ENCODE peak calls at places on chromosomes 11 and 22, in four cellular contexts. One of them, this sample, is unnamed.

GRCh38 chr11:69430566-69430965 is 50.9 kb upstream of the LINC01488 start:
- DNase-seq in psoas muscle: no peak
- DNase-seq in pancreas: no peak
- DNase-seq in neural progenitor cell: no peak
- DNase-seq in this sample: no peak

GRCh38 chr11:72732329-72732728 is 19.9 kb downstream of the ARAP1 start:
- DNase-seq in neural progenitor cell: no peak
- DNase-seq in psoas muscle: peak; percentile 53
- DNase-seq in pancreas: no peak
- DNase-seq in this sample: no peak

GRCh38 chr22:36757608-36758220 is 18.2 kb downstream of the IFT27 start:
- DNase-seq in pancreas: peak; percentile 74
- DNase-seq in neural progenitor cell: peak; percentile 89
- DNase-seq in psoas muscle: peak; percentile 75
- DNase-seq in this sample: peak; percentile 78

GRCh38 chr22:41535244-41535643 is 9.0 kb downstream of the POLR3H start:
- DNase-seq in psoas muscle: no peak
- DNase-seq in neural progenitor cell: peak; percentile 55
- DNase-seq in pancreas: no peak
- DNase-seq in this sample: no peak

GRCh38 chr11:37688461-37688860 is 1090.4 kb upstream of the RAG2 start:
- DNase-seq in psoas muscle: no peak
- DNase-seq in neural progenitor cell: no peak
- DNase-seq in pancreas: no peak
- DNase-seq in this sample: no peak

GRCh38 chr22:33270596-33270995 is 212.4 kb upstream of the SYN3 start:
- DNase-seq in pancreas: no peak
- DNase-seq in neural progenitor cell: peak; percentile 57
- DNase-seq in psoas muscle: no peak
- DNase-seq in this sample: no peak

GRCh38 chr11:106480581-106481185 is 403.2 kb downstream of the AASDHPPT start:
- DNase-seq in pancreas: no peak
- DNase-seq in neural progenitor cell: no peak
- DNase-seq in psoas muscle: no peak
- DNase-seq in this sample: no peak

GRCh38 chr11:36088234-36088975 is 144.5 kb downstream of the LDLRAD3 start:
- DNase-seq in psoas muscle: no peak
- DNase-seq in pancreas: no peak
- DNase-seq in neural progenitor cell: no peak
- DNase-seq in this sample: no peak

GRCh38 chr11:2651826-2652237 is 48.0 kb downstream of the KCNQ1OT1 start:
- DNase-seq in psoas muscle: no peak
- DNase-seq in pancreas: peak; percentile 11
- DNase-seq in neural progenitor cell: no peak
- DNase-seq in this sample: no peak

GRCh38 chr11:69682681-69683326 is 7.7 kb upstream of the LTO1 start:
- DNase-seq in neural progenitor cell: no peak
- DNase-seq in pancreas: no peak
- DNase-seq in psoas muscle: no peak
- DNase-seq in this sample: no peak

GRCh38 chr11:130580372-130580771 is 131.9 kb downstream of the ADAMTS15 start:
- DNase-seq in pancreas: no peak
- DNase-seq in psoas muscle: no peak
- DNase-seq in neural progenitor cell: peak; percentile 89
- DNase-seq in this sample: no peak

GRCh38 chr11:18171377-18172000 is 1.1 kb upstream of the MRGPRX4 start:
- DNase-seq in psoas muscle: no peak
- DNase-seq in pancreas: no peak
- DNase-seq in neural progenitor cell: peak; percentile 73
- DNase-seq in this sample: no peak

GRCh38 chr11:126384449-126385070 is 29.1 kb downstream of the ST3GAL4 start:
- DNase-seq in pancreas: no peak
- DNase-seq in psoas muscle: no peak
- DNase-seq in neural progenitor cell: no peak
- DNase-seq in this sample: no peak

GRCh38 chr11:39541945-39542351 is 1917.5 kb downstream of the LRRC4C start:
- DNase-seq in psoas muscle: no peak
- DNase-seq in pancreas: no peak
- DNase-seq in neural progenitor cell: peak; percentile 7
- DNase-seq in this sample: no peak

GRCh38 chr11:12046636-12047236 is 38.3 kb upstream of the DKK3 start:
- DNase-seq in neural progenitor cell: no peak
- DNase-seq in psoas muscle: no peak
- DNase-seq in pancreas: no peak
- DNase-seq in this sample: no peak

GRCh38 chr11:123654566-123655081 is at the start of gene SCN3B:
- DNase-seq in pancreas: peak; percentile 82
- DNase-seq in psoas muscle: peak; percentile 71
- DNase-seq in neural progenitor cell: peak; percentile 88
- DNase-seq in this sample: peak; percentile 51

GRCh38 chr11:74686792-74687191 is 44.4 kb downstream of the CHRDL2 start:
- DNase-seq in psoas muscle: no peak
- DNase-seq in pancreas: no peak
- DNase-seq in neural progenitor cell: no peak
- DNase-seq in this sample: no peak

GRCh38 chr11:110907629-110908028 is 195.4 kb upstream of the ARHGAP20 start:
- DNase-seq in neural progenitor cell: no peak
- DNase-seq in psoas muscle: no peak
- DNase-seq in pancreas: no peak
- DNase-seq in this sample: peak; percentile 44

GRCh38 chr11:103887001-103887680 is 149.3 kb upstream of the DDI1 start:
- DNase-seq in pancreas: peak; percentile 25
- DNase-seq in neural progenitor cell: no peak
- DNase-seq in psoas muscle: no peak
- DNase-seq in this sample: no peak

GRCh38 chr22:45877651-45878050 is 99.3 kb downstream of the WNT7B start:
- DNase-seq in psoas muscle: no peak
- DNase-seq in pancreas: peak; percentile 12
- DNase-seq in neural progenitor cell: no peak
- DNase-seq in this sample: no peak

GRCh38 chr11:91625495-91625894 is 599.1 kb upstream of the FAT3 start:
- DNase-seq in psoas muscle: no peak
- DNase-seq in pancreas: no peak
- DNase-seq in neural progenitor cell: no peak
- DNase-seq in this sample: no peak

GRCh38 chr11:91624021-91624420 is 600.6 kb upstream of the FAT3 start:
- DNase-seq in pancreas: no peak
- DNase-seq in psoas muscle: no peak
- DNase-seq in neural progenitor cell: no peak
- DNase-seq in this sample: no peak
- H3K4me3 ChIP-seq in pancreas: no peak overlapping the region
- H3K4me3 ChIP-seq in psoas muscle: no peak overlapping the region
- H3K4me3 ChIP-seq in neural progenitor cell: no peak overlapping the region
- H3K4me3 ChIP-seq in this sample: no peak overlapping the region

GRCh38 chr11:43547411-43547718 is 133.2 kb upstream of the HSD17B12 start:
- DNase-seq in psoas muscle: no peak
- DNase-seq in neural progenitor cell: peak; percentile 30
- DNase-seq in pancreas: peak; percentile 20
- DNase-seq in this sample: no peak
- H3K4me3 ChIP-seq in psoas muscle: peak overlapping the region; percentile 48
- H3K4me3 ChIP-seq in neural progenitor cell: peak overlapping the region; percentile 33
- H3K4me3 ChIP-seq in pancreas: peak overlapping the region; percentile 43
- H3K4me3 ChIP-seq in this sample: no peak overlapping the region

GRCh38 chr11:117734596-117734995 is 62.4 kb downstream of the DSCAML1 start:
- DNase-seq in pancreas: no peak
- DNase-seq in psoas muscle: no peak
- DNase-seq in neural progenitor cell: no peak
- DNase-seq in this sample: no peak
- H3K4me3 ChIP-seq in pancreas: no peak overlapping the region
- H3K4me3 ChIP-seq in psoas muscle: no peak overlapping the region
- H3K4me3 ChIP-seq in neural progenitor cell: no peak overlapping the region
- H3K4me3 ChIP-seq in this sample: no peak overlapping the region

DNA sequence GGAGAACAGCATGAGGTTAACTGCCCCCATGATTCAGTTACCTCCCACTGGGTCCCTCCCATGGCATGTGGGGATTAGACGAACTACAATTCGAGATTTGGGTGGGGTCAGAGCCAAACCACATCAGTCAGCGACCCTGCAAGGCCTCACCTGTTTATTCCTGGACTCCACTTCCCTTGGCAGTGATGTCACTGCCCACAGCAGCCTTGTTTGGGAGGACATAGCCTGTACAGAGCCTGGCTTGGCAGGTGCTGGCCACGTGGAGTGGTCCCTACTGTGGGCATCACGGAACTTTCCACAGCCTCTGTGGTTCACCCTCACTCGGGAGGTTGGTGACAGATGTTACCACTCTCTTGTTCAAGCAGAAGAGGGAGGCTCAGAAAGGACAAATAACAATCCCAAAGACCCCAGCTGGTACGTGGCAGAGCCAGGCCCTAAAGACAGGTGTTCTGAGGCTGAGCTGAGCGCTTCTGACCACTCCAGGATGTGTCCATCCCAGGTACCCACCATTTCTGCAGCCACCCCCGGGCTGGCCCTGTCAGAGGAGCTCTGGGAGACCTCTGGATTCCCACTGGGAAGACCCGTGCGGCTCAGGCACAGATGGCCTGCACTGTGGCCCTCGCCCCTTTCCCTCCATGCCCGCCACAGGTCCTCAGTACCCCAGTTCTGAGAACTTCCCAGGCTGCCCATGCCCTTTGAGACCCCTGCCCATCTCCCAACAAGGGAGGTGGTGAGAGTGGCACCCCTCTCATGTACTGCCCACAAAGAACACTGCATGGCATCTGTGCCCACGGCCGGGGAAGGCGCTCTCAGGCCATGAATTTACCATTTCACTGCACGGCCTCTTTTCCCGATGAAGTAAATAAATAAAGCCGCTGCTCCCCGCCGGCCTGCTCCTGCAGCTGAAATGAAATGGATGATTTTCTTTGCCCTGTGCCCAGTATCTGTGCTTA is 605.8 kb downstream of the TBC1D22A start:
- DNase-seq in pancreas: no peak
- DNase-seq in neural progenitor cell: no peak
- DNase-seq in psoas muscle: no peak
- DNase-seq in this sample: no peak
- H3K4me3 ChIP-seq in pancreas: no peak overlapping the region
- H3K4me3 ChIP-seq in neural progenitor cell: no peak overlapping the region
- H3K4me3 ChIP-seq in psoas muscle: no peak overlapping the region
- H3K4me3 ChIP-seq in this sample: no peak overlapping the region

GRCh38 chr11:64971421-64972233 is at the start of gene MAJIN:
- DNase-seq in neural progenitor cell: peak; percentile 63
- DNase-seq in psoas muscle: peak; percentile 87
- DNase-seq in pancreas: peak; percentile 81
- DNase-seq in this sample: peak; percentile 85
- H3K4me3 ChIP-seq in neural progenitor cell: no peak within 1 kb of the TSS
- H3K4me3 ChIP-seq in psoas muscle: peak within 1 kb of the TSS; percentile 61
- H3K4me3 ChIP-seq in pancreas: peak within 1 kb of the TSS; percentile 49
- H3K4me3 ChIP-seq in this sample: peak within 1 kb of the TSS; percentile 27

DNA sequence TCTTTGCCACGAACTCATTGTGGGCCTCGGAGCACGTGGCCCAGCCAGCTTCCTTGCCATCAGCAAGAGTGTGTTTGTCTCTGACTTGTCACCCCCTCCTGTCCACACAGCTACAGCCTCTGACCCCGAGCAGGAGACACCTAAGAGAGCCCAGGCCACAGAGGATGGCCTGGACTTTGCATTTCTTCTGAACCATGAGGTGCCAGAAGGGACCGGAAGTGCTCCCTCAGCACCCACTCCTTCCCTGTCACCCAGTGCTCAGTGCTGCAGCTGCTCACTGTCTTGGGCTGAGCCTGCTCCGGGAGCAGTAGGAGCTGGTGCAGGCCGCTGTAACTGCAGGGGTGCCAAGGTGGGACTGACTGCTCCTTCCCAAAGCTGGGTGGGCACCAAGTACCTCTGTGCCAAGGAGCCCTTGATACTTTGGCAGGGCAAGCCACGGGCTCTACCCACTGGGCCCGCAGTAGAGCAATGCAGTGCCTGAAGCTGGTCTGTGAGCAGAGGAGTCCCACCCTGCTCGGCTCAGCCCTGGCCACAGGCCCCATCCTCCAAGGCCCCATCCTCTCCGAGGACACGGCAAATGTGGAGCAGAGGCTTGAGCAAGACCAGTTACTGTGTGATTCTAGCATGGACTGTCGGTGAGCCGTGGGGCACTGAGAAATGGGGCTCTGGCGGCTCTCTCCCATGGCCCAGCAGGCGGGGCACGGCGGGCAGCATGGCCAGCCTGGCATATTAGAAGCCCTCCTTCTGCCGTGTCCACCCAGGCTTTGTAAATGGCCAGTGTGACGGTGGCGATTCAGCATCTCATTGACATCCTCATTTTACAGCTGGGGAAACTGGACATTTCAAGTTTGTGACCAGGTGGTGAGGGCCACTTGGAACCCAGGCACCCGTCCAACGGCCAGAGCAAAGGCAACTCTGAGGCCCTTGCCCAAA is 6.3 kb downstream of the GRK2 start:
- DNase-seq in neural progenitor cell: no peak
- DNase-seq in psoas muscle: no peak
- DNase-seq in pancreas: no peak
- DNase-seq in this sample: no peak
- H3K4me3 ChIP-seq in neural progenitor cell: no peak overlapping the region
- H3K4me3 ChIP-seq in psoas muscle: peak overlapping the region; percentile 49
- H3K4me3 ChIP-seq in pancreas: no peak overlapping the region
- H3K4me3 ChIP-seq in this sample: no peak overlapping the region

DNA sequence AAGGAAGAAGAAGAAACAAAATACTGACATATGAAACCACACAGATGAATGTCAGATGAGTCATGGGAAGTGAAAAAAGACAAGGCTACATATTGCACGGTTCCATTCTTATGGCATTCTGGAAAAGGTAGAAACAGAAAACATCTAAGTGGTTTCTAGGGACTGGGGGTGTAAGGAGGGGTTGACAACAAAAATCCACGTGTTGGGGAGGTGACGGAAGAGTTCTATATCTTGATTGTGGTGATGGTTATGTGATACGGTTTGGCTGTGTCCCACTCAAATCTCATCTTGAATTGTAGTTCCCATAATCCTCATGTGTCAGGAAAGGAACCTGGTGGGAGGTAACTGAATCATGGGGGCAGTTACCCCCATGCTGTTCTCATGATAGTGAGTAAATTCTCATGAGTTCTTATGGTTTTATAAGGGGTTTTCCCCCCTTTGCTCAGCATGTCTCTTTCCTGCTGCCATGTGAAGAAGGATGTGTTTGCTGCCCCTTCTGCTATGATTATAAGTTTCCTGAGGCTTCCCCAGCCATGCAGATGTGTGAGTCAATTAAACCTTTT is 6.4 kb upstream of the ARFGAP3 start:
- DNase-seq in psoas muscle: no peak
- DNase-seq in pancreas: no peak
- DNase-seq in neural progenitor cell: no peak
- DNase-seq in this sample: no peak
- H3K4me3 ChIP-seq in psoas muscle: no peak overlapping the region
- H3K4me3 ChIP-seq in pancreas: no peak overlapping the region
- H3K4me3 ChIP-seq in neural progenitor cell: no peak overlapping the region
- H3K4me3 ChIP-seq in this sample: no peak overlapping the region

This sample was measured in lung.